ENCODE peak calls at places on chromosome 9, in five cellular contexts. L is A549, T is GM12878, V is HepG2, O is endothelial cell of umbilical vein. W is an unnamed sample.

GRCh38 chr9:134406366-134407122 is 80.3 kb downstream of the RXRA start:
- DNase-seq in T (no peak), L (peak), O (no peak), V (no peak), W (peak)

GRCh38 chr9:129386812-129387177 is 208.7 kb upstream of the IER5L start:
- DNase-seq in L (no peak), T (no peak), V (no peak), O (no peak), W (no peak)

GRCh38 chr9:2424564-2425153 is 196.9 kb upstream of the VLDLR start:
- DNase-seq in L (no peak), T (no peak), V (no peak), O (no peak), W (no peak)

GRCh38 chr9:106324071-106324470 is 538.9 kb upstream of the ZNF462 start:
- DNase-seq in T (no peak), L (no peak), O (no peak), V (no peak), W (no peak)

GRCh38 chr9:98678244-98678842 is 30.4 kb downstream of the GABBR2 start:
- DNase-seq in T (no peak), L (peak), O (peak), V (no peak), W (no peak)

GRCh38 chr9:114416290-114416689 is 28.5 kb upstream of the AKNA start:
- DNase-seq in T (no peak), O (no peak), V (no peak), L (no peak), W (no peak)

GRCh38 chr9:109483771-109484442 is 14.2 kb downstream of the PTPN3 start:
- DNase-seq in O (no peak), T (no peak), L (no peak), V (no peak), W (no peak)

GRCh38 chr9:134843740-134844139 is 36.9 kb upstream of the FCN2 start:
- DNase-seq in O (no peak), L (no peak), T (no peak), V (no peak), W (no peak)

GRCh38 chr9:81825831-81826540 is 102.2 kb upstream of the SPATA31D4 start:
- DNase-seq in O (no peak), V (no peak), T (no peak), L (no peak), W (no peak)

GRCh38 chr9:130444565-130445221 is at the start of gene ASS1:
- DNase-seq in O (no peak), L (no peak), V (peak), T (no peak), W (peak)

GRCh38 chr9:128100581-128100980 is 26.9 kb downstream of the PTGES2 start:
- DNase-seq in L (no peak), O (no peak), T (no peak), V (no peak), W (no peak)

GRCh38 chr9:128099932-128100491 is 27.5 kb downstream of the PTGES2 start:
- DNase-seq in V (no peak), O (peak), L (no peak), T (no peak), W (no peak)

GRCh38 chr9:128101690-128102089 is 25.8 kb downstream of the PTGES2 start:
- DNase-seq in O (no peak), V (no peak), L (no peak), T (no peak), W (no peak)

GRCh38 chr9:128102196-128102595 is 25.3 kb downstream of the PTGES2 start:
- DNase-seq in T (no peak), L (no peak), V (no peak), O (no peak), W (no peak)

GRCh38 chr9:128101231-128101641 is 26.3 kb downstream of the PTGES2 start:
- DNase-seq in O (no peak), V (peak), L (no peak), T (no peak), W (no peak)
- TF ChIP-seq MYC in O (no peak), V (no peak), L (no peak), T (no peak), W (no peak)

GRCh38 chr9:36119476-36119875 is 17.1 kb upstream of the GLIPR2 start:
- DNase-seq in T (no peak), V (no peak), L (no peak), O (peak), W (no peak)
- TF ChIP-seq MYC in T (no peak), V (no peak), L (no peak), O (no peak), W (no peak)

DNA sequence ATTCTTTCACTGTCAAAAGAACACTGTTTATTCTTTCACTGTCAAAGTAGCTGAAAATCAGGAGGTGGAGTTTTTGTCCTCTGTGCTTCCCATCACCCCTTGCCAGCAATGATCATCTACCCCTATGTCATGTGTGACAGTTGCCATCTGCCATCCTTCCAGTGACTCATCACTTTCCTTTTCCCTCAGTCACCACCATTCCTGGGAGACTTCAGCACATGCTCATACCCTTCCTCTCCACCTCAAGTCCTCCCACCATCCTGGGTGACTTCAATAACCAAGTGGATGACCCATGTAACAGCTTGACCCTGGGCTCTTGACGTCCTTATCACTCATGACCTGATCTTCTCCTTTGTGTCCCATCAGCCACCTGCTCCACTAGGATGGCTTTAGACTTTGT is 43.3 kb upstream of the RASEF start:
- DNase-seq in O (no peak), V (no peak), L (peak), T (no peak), W (no peak)
- TF ChIP-seq MYC in O (no peak), V (no peak), L (no peak), T (no peak), W (no peak)

DNA sequence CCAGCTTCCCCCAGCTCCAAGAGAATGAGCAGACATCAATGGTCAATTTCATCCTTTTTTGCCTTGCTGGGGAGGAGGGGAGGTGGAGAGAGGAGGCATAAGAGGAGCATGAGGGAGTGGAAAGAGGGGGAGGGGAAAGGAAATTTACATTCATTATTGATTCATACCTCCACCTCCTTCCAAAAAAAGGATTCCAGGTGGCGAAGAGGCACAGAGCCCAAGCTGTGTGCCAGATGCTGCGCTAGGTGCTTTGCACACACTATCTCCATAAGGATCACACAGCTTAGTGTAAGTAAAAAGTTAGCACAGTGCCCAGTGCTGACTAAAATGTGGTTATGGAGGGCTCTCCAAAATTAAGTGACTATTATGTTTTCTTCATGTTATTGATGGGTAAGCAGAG is 11.0 kb downstream of the ASTN2 start:
- DNase-seq in T (no peak), L (no peak), V (no peak), O (no peak), W (no peak)
- TF ChIP-seq MYC in T (no peak), L (no peak), V (no peak), O (no peak), W (no peak)